ENCODE peak calls at places on chromosomes 3 and 15, in four cellular contexts. C is CD8-positive, alpha-beta T cell; R is GM12865; M is foreskin fibroblast. U is an unnamed sample.

GRCh38 chr3:151196441-151196840 is 6.6 kb downstream of the GPR171 start:
- DNase-seq in C (no peak), R (no peak), M (no peak), U (no peak)

GRCh38 chr3:126607214-126607908 is 47.6 kb downstream of the TXNRD3 start:
- DNase-seq in C (peak; percentile 27), R (peak; percentile 3), M (peak; percentile 58), U (no peak)

GRCh38 chr15:37009288-37009687 is 91.1 kb downstream of the MEIS2 start:
- DNase-seq in R (no peak), C (no peak), M (no peak), U (no peak)

GRCh38 chr3:13877911-13878710 is 1.8 kb downstream of the WNT7A start:
- DNase-seq in C (no peak), M (no peak), R (no peak), U (no peak)

GRCh38 chr15:80010131-80010673 is 39.2 kb upstream of the BCL2A1 start:
- DNase-seq in M (peak; percentile 57), R (peak; percentile 77), C (no peak), U (no peak)

GRCh38 chr3:138694287-138695007 is 85.9 kb downstream of the FAIM start:
- DNase-seq in R (no peak), C (no peak), M (peak; percentile 98), U (peak; percentile 40)

GRCh38 chr15:50979041-50979440 is 70.6 kb downstream of the AP4E1 start:
- DNase-seq in M (no peak), R (no peak), C (no peak), U (no peak)

GRCh38 chr3:78267235-78267634 is 1227.3 kb downstream of the ROBO2 start:
- DNase-seq in M (no peak), R (no peak), C (no peak), U (no peak)

GRCh38 chr3:61875976-61876671 is 314.8 kb downstream of the PTPRG start:
- DNase-seq in C (no peak), M (no peak), R (no peak), U (no peak)

GRCh38 chr3:72343078-72343477 is 505.2 kb downstream of the SHQ1 start:
- DNase-seq in R (peak; percentile 46), M (peak; percentile 28), C (no peak), U (no peak)

GRCh38 chr15:23877502-23878412 is 190.7 kb upstream of the NDN start:
- DNase-seq in C (no peak), R (peak; percentile 4), M (no peak), U (no peak)

GRCh38 chr3:120506828-120507774 is 56.3 kb upstream of the FSTL1 start:
- DNase-seq in M (peak; percentile 72), C (no peak), R (peak; percentile 31), U (no peak)

GRCh38 chr3:195407511-195408409 is 35.1 kb downstream of the ACAP2 start:
- DNase-seq in R (peak; percentile 41), C (no peak), M (no peak), U (no peak)

GRCh38 chr3:160330111-160330510 is 68.9 kb downstream of the IFT80 start:
- DNase-seq in M (no peak), C (no peak), R (no peak), U (no peak)

GRCh38 chr15:70845616-70846360 is 8.2 kb downstream of the LARP6 start:
- DNase-seq in M (no peak), R (no peak), C (no peak), U (no peak)

GRCh38 chr3:178602864-178603263 is 66.6 kb downstream of the KCNMB2 start:
- DNase-seq in M (no peak), R (peak; percentile 47), C (no peak), U (no peak)

GRCh38 chr15:68368731-68369435 is 63.1 kb downstream of the ITGA11 start:
- DNase-seq in C (no peak), R (no peak), M (no peak), U (no peak)

GRCh38 chr15:89531796-89532537 is 35.6 kb upstream of the RHCG start:
- DNase-seq in M (peak; percentile 38), C (no peak), R (no peak), U (no peak)

GRCh38 chr3:134253475-134254231 is 3.0 kb upstream of the RYK start:
- DNase-seq in R (peak; percentile 29), M (no peak), C (no peak), U (no peak)

GRCh38 chr3:181558870-181559269 is 152.9 kb upstream of the SOX2 start:
- DNase-seq in R (no peak), C (no peak), M (no peak), U (peak; percentile 9)

GRCh38 chr15:39748276-39748675 is 34.4 kb downstream of the FSIP1 start:
- DNase-seq in R (no peak), C (no peak), M (no peak), U (no peak)

GRCh38 chr3:59443618-59444292 is 393.9 kb upstream of the CFAP20DC start:
- DNase-seq in C (no peak), M (no peak), R (no peak), U (no peak)

GRCh38 chr3:100041328-100041749 is 73.0 kb downstream of the FILIP1L start:
- DNase-seq in C (no peak), M (peak; percentile 67), R (no peak), U (peak; percentile 75)

DNA sequence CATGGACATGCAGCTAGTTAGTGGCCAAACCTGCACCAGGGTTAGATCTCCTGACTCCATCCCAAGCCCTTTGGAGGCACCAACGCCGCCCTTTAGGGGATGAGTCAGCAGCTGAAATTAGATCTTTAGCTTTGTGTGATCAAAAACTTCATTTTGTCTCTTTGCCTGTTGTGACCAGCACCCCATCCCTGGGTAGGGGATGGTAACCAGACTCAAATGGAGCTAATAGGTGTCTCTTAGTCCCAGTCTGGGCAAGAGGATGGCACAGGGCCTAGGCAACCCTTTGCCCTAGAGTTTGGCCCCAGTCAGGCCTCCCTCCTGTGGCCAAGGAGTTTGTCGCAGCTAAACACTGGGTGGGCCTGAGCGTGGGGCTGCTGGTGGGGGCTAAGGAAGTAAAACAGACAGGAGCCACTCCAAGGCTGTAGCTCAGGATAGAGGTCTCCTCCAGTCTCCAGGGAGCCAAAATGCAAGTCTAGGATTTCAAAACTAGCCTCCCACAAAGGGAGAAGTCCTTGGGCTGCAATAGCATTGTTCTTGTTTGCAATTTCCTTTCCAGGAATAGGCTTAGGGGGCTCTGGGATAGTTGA is 105.1 kb downstream of the CPN2 start:
- DNase-seq in R (no peak), C (no peak), M (no peak), U (no peak)
- TF ChIP-seq CTCF in R (no peak), C (no peak), M (no peak), U (peak; percentile 10)

GRCh38 chr3:16177962-16178627 is 3.6 kb downstream of the GALNT15 start:
- DNase-seq in C (peak; percentile 53), R (peak; percentile 69), M (peak; percentile 82), U (no peak)
- H3K4me3 ChIP-seq in C (no peak overlapping the region), R (no peak overlapping the region), M (peak overlapping the region; percentile 38), U (no peak overlapping the region)

GRCh38 chr15:33314115-33314514 is 3.3 kb downstream of the RYR3 start:
- DNase-seq in R (no peak), M (no peak), C (no peak), U (no peak)

GRCh38 chr15:33313491-33313890 is 2.7 kb downstream of the RYR3 start:
- DNase-seq in C (no peak), R (no peak), M (no peak), U (no peak)

GRCh38 chr15:33309602-33310276 is 1.0 kb upstream of the RYR3 start:
- DNase-seq in M (no peak), C (no peak), R (peak; percentile 70), U (no peak)

GRCh38 chr15:33310481-33311311 is at the start of gene RYR3:
- DNase-seq in M (no peak), R (no peak), C (no peak), U (peak; percentile 18)

DNA sequence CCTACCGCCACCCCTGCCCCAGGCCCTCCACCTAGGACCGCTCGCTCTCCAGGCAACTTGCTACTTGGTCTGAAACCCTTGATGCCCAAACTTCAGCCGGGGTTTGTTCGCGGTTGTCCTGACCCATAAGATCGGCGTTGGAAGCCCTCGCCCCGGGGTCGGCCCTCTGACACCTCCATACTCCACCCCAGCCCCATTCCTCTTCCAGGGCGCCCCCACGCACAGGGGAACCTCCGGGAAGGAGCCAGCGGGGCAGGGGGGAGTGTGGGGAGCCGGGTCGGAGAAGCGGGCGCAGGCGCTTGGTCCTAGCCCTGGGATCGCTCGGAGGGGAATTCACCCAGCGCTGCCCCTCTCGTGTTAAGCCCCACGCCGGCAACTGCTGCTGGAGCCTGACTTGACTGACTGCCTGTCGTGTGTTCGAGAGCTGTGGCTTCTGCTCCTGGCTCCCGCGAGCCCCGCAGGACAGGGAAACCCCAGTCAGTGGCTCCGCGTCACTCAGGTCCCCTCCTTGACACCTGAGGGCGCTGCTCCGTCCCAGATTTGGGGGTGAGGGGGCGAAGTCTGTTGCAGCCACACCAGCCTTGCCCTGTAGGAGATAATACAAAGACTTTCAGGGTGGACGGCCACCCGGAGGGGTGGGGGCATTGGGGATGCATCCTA is 675 bp downstream of the RYR3 start:
- DNase-seq in M (no peak), C (no peak), R (no peak), U (no peak)
- TF ChIP-seq CTCF in M (no peak), C (no peak), R (no peak), U (no peak)

GRCh38 chr3:141360888-141361598 is 7.3 kb upstream of the ZBTB38 start:
- DNase-seq in M (peak; percentile 81), R (peak; percentile 86), C (no peak), U (no peak)
- H3K4me3 ChIP-seq in M (no peak overlapping the region), R (peak overlapping the region; percentile 35), C (no peak overlapping the region), U (peak overlapping the region; percentile 19)

GRCh38 chr3:49655731-49656285 is 18.3 kb upstream of the APEH start:
- DNase-seq in C (no peak), R (no peak), M (no peak), U (no peak)
- TF ChIP-seq CTCF in C (no peak), R (no peak), M (no peak), U (no peak)

GRCh38 chr3:196640501-196640968 is 1.0 kb downstream of the NRROS start:
- DNase-seq in M (no peak), R (peak; percentile 51), C (no peak), U (no peak)

GRCh38 chr3:196641278-196642058 is 2.0 kb downstream of the NRROS start:
- DNase-seq in M (no peak), R (peak; percentile 54), C (no peak), U (no peak)

GRCh38 chr3:196636369-196637349 is 2.8 kb upstream of the NRROS start:
- DNase-seq in C (no peak), R (no peak), M (peak; percentile 21), U (no peak)

GRCh38 chr3:196639517-196640500 is at the start of gene NRROS:
- DNase-seq in C (peak; percentile 63), M (peak; percentile 61), R (peak; percentile 92), U (no peak)

GRCh38 chr3:196638922-196639516 is 475 bp upstream of the NRROS start:
- DNase-seq in C (no peak), R (no peak), M (no peak), U (no peak)
- H3K4me3 ChIP-seq in C (peak overlapping the region; percentile 88), R (peak overlapping the region; percentile 85), M (peak overlapping the region; percentile 50), U (peak overlapping the region; percentile 51)

U was measured in retinal pigment epithelial cell.